ENCODE peak calls at places on chromosomes 1 and 21, in five cellular contexts. U, L, T, G and C are unnamed samples.

GRCh38 chr1:34929497-34929852 is at the start of gene DLGAP3:
- DNase-seq in G (peak), T (no peak), U (no peak), L (no peak), C (no peak)

GRCh38 chr1:17075470-17076255 is 21.8 kb upstream of the SDHB start:
- DNase-seq in T (no peak), G (peak), L (peak), U (no peak), C (no peak)

GRCh38 chr1:184974086-184974836 is at the start of gene NIBAN1:
- DNase-seq in T (peak), U (peak), G (peak), L (peak), C (peak)

GRCh38 chr1:2933431-2934172 is 87.7 kb upstream of the ACTRT2 start:
- DNase-seq in T (peak), L (no peak), U (no peak), G (no peak), C (no peak)

GRCh38 chr1:43421976-43422750 is 31.6 kb downstream of the HYI start:
- DNase-seq in T (no peak), G (no peak), U (no peak), L (no peak), C (no peak)

GRCh38 chr1:42266253-42267135 is 68.5 kb downstream of the FOXJ3 start:
- DNase-seq in L (no peak), U (no peak), G (peak), T (no peak), C (no peak)

GRCh38 chr21:30072496-30072895 is 94.1 kb downstream of the CLDN17 start:
- DNase-seq in L (peak), U (no peak), G (peak), T (no peak), C (peak)

GRCh38 chr1:194372266-194372665 is 1185.9 kb upstream of the B3GALT2 start:
- DNase-seq in G (no peak), L (no peak), U (no peak), T (no peak), C (no peak)

GRCh38 chr1:1880617-1881312 is 10.1 kb downstream of the GNB1 start:
- DNase-seq in L (no peak), G (no peak), U (no peak), T (no peak), C (no peak)

GRCh38 chr21:32414579-32415358 is 2.3 kb downstream of the EVA1C start:
- DNase-seq in U (peak), G (no peak), L (no peak), T (no peak), C (no peak)

GRCh38 chr1:167991546-167991945 is 54.7 kb upstream of the MPC2 start:
- DNase-seq in U (no peak), T (no peak), G (no peak), L (no peak), C (no peak)

DNA sequence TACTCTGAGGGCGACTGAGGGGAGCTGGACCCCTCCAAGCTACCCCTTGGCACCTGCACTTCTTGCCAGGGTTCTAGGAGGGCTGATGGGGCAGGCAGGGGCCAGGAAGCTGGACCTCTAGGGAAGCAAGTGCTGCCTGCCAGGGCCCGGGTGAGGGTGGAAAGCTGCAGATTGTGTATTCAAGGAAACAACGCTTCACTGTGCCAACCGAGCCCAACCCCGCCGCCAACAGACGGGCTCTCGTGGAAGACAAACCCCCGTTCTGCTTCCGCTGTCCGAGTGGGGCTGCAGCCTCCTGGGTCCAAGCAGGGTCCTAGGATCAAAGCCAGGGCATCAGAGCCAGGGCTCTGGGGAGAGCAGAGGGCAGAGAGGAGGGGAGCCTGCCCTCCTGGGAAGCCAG is 3.2 kb downstream of the EFHD2 start:
- DNase-seq in T (no peak), L (no peak), G (peak), U (no peak), C (peak)
- H3K4me3 ChIP-seq in T (peak), L (peak), G (no peak), U (no peak), C (no peak)

GRCh38 chr1:214135886-214136285 is 145.1 kb upstream of the SMYD2 start:
- DNase-seq in U (no peak), G (no peak), T (no peak), L (no peak), C (no peak)
- TF ChIP-seq POLR2A in U (no peak), G (no peak), T (no peak), L (no peak), C (no peak)

GRCh38 chr1:147169171-147169570 is 3.1 kb downstream of the PRKAB2 start:
- DNase-seq in U (no peak), G (no peak), L (no peak), T (no peak), C (no peak)

GRCh38 chr1:147168626-147169058 is 3.6 kb downstream of the PRKAB2 start:
- DNase-seq in T (no peak), G (peak), L (no peak), U (no peak), C (peak)

GRCh38 chr1:147171399-147172167 is 687 bp downstream of the PRKAB2 start:
- DNase-seq in L (peak), U (peak), G (no peak), T (no peak), C (peak)

GRCh38 chr1:147172168-147173016 is at the start of gene PRKAB2:
- DNase-seq in L (peak), T (peak), U (peak), G (peak), C (peak)

GRCh38 chr1:147169840-147170674 is 2.2 kb downstream of the PRKAB2 start:
- DNase-seq in G (no peak), U (no peak), T (no peak), L (no peak), C (no peak)
- H3K4me3 ChIP-seq in G (no peak), U (peak), T (peak), L (no peak), C (no peak)

DNA sequence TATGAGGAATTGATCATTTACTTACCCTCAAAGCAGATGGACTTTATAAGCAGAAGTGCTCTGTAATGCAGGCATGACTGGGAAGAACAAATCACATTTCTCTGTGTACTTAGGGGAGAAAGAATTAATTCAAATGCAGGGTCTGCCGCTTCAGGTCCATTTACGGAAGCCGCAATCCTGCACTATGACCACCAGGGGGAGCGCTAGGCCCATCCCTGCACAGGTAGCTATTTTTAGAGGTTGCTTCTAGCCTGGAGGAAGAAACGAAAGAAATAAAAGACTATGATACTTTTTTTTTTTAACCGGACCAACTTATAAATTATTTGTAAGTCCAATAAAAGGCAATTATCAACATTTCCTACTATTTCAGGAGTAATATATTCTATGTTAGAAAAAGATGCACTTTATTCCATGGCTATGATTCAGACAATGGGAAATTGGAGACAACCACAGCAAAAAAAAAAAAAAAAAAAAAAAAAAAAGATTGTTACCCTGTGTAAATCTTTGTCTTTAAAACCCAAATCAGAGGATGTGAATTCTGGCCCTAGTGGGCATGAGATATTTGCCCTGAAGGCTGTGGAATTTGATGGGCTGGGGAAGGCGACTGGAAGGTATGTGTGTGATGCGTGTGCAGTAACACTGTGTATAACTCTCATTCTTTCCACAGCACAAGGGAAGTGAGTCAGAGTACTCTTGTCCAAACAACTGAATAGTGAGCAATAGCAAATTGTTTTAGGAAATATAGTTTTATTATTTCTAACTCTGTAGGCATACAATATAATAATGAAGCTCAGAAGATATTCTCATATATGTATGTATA is 12.9 kb upstream of the FYB2 start:
- DNase-seq in G (peak), T (peak), U (peak), L (peak), C (peak)
- TF ChIP-seq POLR2A in G (no peak), T (no peak), U (no peak), L (no peak), C (no peak)

DNA sequence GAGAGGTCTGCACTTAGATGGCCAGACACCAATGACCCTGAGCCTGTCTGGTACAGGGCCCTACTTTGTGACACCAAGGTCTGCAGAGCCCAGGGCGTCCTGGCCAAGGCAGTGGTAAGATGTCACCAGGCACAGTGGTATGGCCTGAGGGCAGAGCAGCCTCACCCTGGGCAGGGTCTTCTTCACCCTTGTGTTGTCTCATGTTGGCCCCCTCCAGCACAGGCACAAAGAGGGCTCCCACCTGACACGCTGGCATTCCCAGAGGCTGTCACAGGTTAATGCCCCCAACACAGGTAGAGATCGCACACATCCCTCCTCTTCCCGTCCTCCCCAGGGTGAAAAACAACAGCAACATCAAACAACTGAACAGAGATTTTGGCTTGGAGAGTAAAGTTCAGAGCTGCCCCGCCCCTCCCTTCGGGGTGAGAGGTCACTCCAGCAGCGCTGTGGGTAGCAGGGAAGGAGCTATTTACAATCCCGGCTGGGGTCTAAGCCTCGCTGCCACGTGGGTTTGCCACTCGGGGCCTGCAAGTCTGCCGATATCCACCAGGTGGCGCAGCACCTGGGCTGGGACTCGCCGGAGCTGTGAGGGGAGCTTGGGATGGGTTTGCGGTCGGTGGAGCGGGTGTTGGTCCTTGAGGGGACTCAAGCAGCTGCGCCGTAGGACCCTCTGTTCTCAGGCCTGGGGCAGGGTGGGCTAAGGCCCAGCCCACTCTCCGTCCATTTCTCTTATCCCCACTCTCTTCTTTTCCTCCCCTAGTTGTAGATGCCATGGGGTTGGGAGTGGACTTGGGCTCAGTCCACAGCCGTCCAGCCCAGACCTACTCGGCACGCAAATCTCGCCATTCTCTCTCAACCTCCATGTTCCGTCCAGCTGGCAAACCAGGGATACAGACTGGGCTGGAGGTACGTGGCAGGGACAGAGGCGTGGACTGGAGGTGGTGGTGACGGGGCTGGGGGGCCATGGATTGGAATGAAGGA is 12.7 kb downstream of the EFNA3 start:
- DNase-seq in G (peak), T (peak), L (peak), U (peak), C (peak)
- H3K4me3 ChIP-seq in G (no peak), T (no peak), L (no peak), U (no peak), C (no peak)

GRCh38 chr1:159008744-159009188 is 941 bp upstream of the IFI16 start:
- DNase-seq in L (peak), T (no peak), G (peak), U (no peak), C (peak)
- TF ChIP-seq POLR2A in L (no peak), T (no peak), G (no peak), U (no peak), C (peak)